ENCODE peak calls at places on chromosomes 7 and 10, in seven cellular contexts. S, M, P, A, H, V and Z are unnamed samples.

GRCh38 chr7:88217675-88218427 is 2.0 kb downstream of the SRI start:
- DNase-seq in S (no peak), M (no peak), P (no peak), A (no peak), H (peak), V (no peak), Z (no peak)

GRCh38 chr7:85480666-85481065 is 293.8 kb upstream of the SEMA3D start:
- DNase-seq in S (no peak), M (no peak), P (no peak), A (no peak), H (no peak), V (no peak), Z (no peak)

GRCh38 chr7:68247566-68247965 is 1250.9 kb downstream of the TYW1 start:
- DNase-seq in S (no peak), M (no peak), P (no peak), A (no peak), H (no peak), V (no peak), Z (no peak)

GRCh38 chr7:11427686-11428273 is 404.2 kb downstream of the THSD7A start:
- DNase-seq in S (no peak), M (peak), P (peak), A (peak), H (peak), V (no peak), Z (peak)

GRCh38 chr7:105014725-105015630 is 973 bp downstream of the KMT2E start:
- DNase-seq in S (peak), M (peak), P (peak), A (peak), H (peak), V (peak), Z (peak)

GRCh38 chr10:27513451-27514191 is 9.5 kb downstream of the RAB18 start:
- DNase-seq in S (no peak), M (no peak), P (peak), A (no peak), H (peak), V (no peak), Z (peak)

GRCh38 chr7:130913721-130914588 is 179.9 kb upstream of the KLF14 start:
- DNase-seq in S (no peak), M (no peak), P (no peak), A (no peak), H (no peak), V (no peak), Z (no peak)

GRCh38 chr7:117323877-117324699 is 1.2 kb upstream of the WNT2 start:
- DNase-seq in S (no peak), M (no peak), P (peak), A (no peak), H (no peak), V (no peak), Z (peak)

GRCh38 chr10:30811665-30812017 is 182.1 kb upstream of the LYZL2 start:
- DNase-seq in S (peak), M (no peak), P (no peak), A (no peak), H (peak), V (no peak), Z (no peak)

GRCh38 chr7:158067219-158067930 is 520.2 kb downstream of the PTPRN2 start:
- DNase-seq in S (no peak), M (no peak), P (no peak), A (no peak), H (no peak), V (peak), Z (no peak)

GRCh38 chr10:78165617-78166016 is 132.0 kb downstream of the RPS24 start:
- DNase-seq in S (no peak), M (peak), P (no peak), A (no peak), H (no peak), V (no peak), Z (no peak)

GRCh38 chr7:92155108-92155755 is 21.0 kb upstream of the CYP51A1 start:
- DNase-seq in S (no peak), M (no peak), P (no peak), A (no peak), H (no peak), V (no peak), Z (no peak)

GRCh38 chr7:104857458-104858425 is 156.3 kb upstream of the KMT2E start:
- DNase-seq in S (no peak), M (no peak), P (peak), A (no peak), H (peak), V (no peak), Z (no peak)

GRCh38 chr7:1578513-1578912 is 8.7 kb upstream of the PSMG3 start:
- DNase-seq in S (no peak), M (no peak), P (no peak), A (no peak), H (no peak), V (no peak), Z (no peak)

GRCh38 chr7:50369408-50370026 is 65.0 kb downstream of the IKZF1 start:
- DNase-seq in S (no peak), M (peak), P (peak), A (peak), H (peak), V (no peak), Z (peak)

GRCh38 chr10:91909178-91909677 is at the start of gene FGFBP3:
- DNase-seq in S (no peak), M (peak), P (peak), A (peak), H (peak), V (no peak), Z (peak)